ENCODE peak calls at places on chromosomes 2 and 18, in four cellular contexts. Z, Q, E and F are unnamed samples.

GRCh38 chr2:199147216-199147615 is 310.5 kb downstream of the SATB2 start:
- DNase-seq in Z (no peak), Q (no peak), E (no peak), F (no peak)

GRCh38 chr2:168530980-168531379 is 74.9 kb downstream of the CERS6 start:
- DNase-seq in Z (no peak), Q (no peak), E (no peak), F (no peak)

GRCh38 chr2:179877601-179878364 is 16.4 kb upstream of the ZNF385B start:
- DNase-seq in Z (no peak), Q (no peak), E (no peak), F (no peak)

GRCh38 chr2:159773876-159774275 is 24.1 kb downstream of the CD302 start:
- DNase-seq in Z (no peak), Q (no peak), E (no peak), F (no peak)

GRCh38 chr2:64453710-64454315 is at the start of gene LGALSL:
- DNase-seq in Z (no peak), Q (peak; percentile 76), E (peak; percentile 62), F (peak; percentile 73)

GRCh38 chr2:11602563-11603182 is 67.3 kb downstream of the NTSR2 start:
- DNase-seq in Z (no peak), Q (no peak), E (no peak), F (no peak)

GRCh38 chr18:9016819-9017169 is 85.7 kb upstream of the NDUFV2 start:
- DNase-seq in Z (no peak), Q (no peak), E (no peak), F (no peak)

GRCh38 chr2:218320704-218321336 is 28.5 kb upstream of the TMBIM1 start:
- DNase-seq in Z (no peak), Q (no peak), E (no peak), F (no peak)

GRCh38 chr18:650428-650858 is 7.0 kb upstream of the TYMS start:
- DNase-seq in Z (no peak), Q (no peak), E (no peak), F (no peak)

GRCh38 chr2:218448934-218449333 is 30.0 kb downstream of the VIL1 start:
- DNase-seq in Z (no peak), Q (no peak), E (peak; percentile 70), F (no peak)

GRCh38 chr18:75131455-75132000 is 77.4 kb downstream of the PTGR3 start:
- DNase-seq in Z (no peak), Q (no peak), E (no peak), F (no peak)

GRCh38 chr18:27185025-27185763 is at the start of gene CHST9:
- DNase-seq in Z (no peak), Q (peak; percentile 43), E (peak; percentile 2), F (no peak)

GRCh38 chr18:51083398-51083797 is 53.4 kb downstream of the SMAD4 start:
- DNase-seq in Z (no peak), Q (no peak), E (no peak), F (no peak)

GRCh38 chr2:227942021-227942420 is 70.6 kb downstream of the DAW1 start:
- DNase-seq in Z (no peak), Q (no peak), E (no peak), F (no peak)

GRCh38 chr2:63052411-63053234 is 2.0 kb downstream of the OTX1 start:
- DNase-seq in Z (no peak), Q (no peak), E (no peak), F (no peak)